ENCODE peak calls at places on chromosome 13, in eight cellular contexts. Y is fibroblast of pulmonary artery; H is WTC11; W is CD8-positive, alpha-beta memory T cell; U is LNCaP clone FGC; G is ureter; O is hippocampal formation; E is iris pigment epithelial cell. L is an unnamed sample.
A peak's percentile ranks its signal among the peaks of the same experiment; 100 is the strongest.

GRCh38 chr13:28503182-28503980 is 8.5 kb upstream of the FLT1 start:
- DNase-seq in W (no peak), G (no peak), H (no peak), E (peak; percentile 32), O (no peak), Y (no peak), U (no peak), L (no peak)

GRCh38 chr13:44141213-44141724 is 232.4 kb upstream of the SERP2 start:
- DNase-seq in E (no peak), O (no peak), H (no peak), Y (peak; percentile 22), W (no peak), G (no peak), U (no peak), L (no peak)

GRCh38 chr13:39656325-39656677 is 839 bp downstream of the COG6 start:
- DNase-seq in E (peak; percentile 30), H (no peak), Y (peak; percentile 11), G (no peak), U (no peak), O (no peak), W (no peak), L (no peak)

GRCh38 chr13:93425411-93425810 is 198.8 kb downstream of the GPC6 start:
- DNase-seq in H (no peak), U (no peak), G (no peak), O (no peak), W (no peak), Y (no peak), E (no peak), L (no peak)

GRCh38 chr13:92483894-92484293 is 742.7 kb upstream of the GPC6 start:
- DNase-seq in E (no peak), H (no peak), O (no peak), U (no peak), G (no peak), Y (no peak), W (no peak), L (no peak)

GRCh38 chr13:41954226-41954625 is 6.7 kb downstream of the VWA8 start:
- DNase-seq in Y (no peak), U (no peak), G (no peak), E (no peak), H (no peak), O (no peak), W (no peak), L (no peak)

GRCh38 chr13:37138169-37138568 is 32.7 kb upstream of the CSNK1A1L start:
- DNase-seq in H (peak; percentile 12), G (no peak), E (no peak), O (no peak), U (no peak), Y (peak; percentile 44), W (no peak), L (no peak)

GRCh38 chr13:24064258-24064860 is 96.2 kb upstream of the SPATA13 start:
- DNase-seq in Y (no peak), E (no peak), H (no peak), G (no peak), W (no peak), O (no peak), U (no peak), L (no peak)

GRCh38 chr13:110397445-110397844 is 90.4 kb downstream of the COL4A2 start:
- DNase-seq in W (no peak), G (no peak), U (no peak), H (no peak), O (peak; percentile 73), Y (peak; percentile 92), E (peak; percentile 86), L (no peak)

GRCh38 chr13:73715910-73716257 is 418.3 kb downstream of the KLF12 start:
- DNase-seq in G (no peak), E (peak; percentile 12), W (no peak), H (no peak), Y (no peak), O (no peak), U (no peak), L (no peak)

GRCh38 chr13:104006625-104007061 is 940.4 kb upstream of the SLC10A2 start:
- DNase-seq in G (no peak), O (no peak), E (peak; percentile 61), H (no peak), U (no peak), Y (peak; percentile 45), W (no peak), L (no peak)

GRCh38 chr13:36533806-36534205 is 101.5 kb downstream of the CCNA1 start:
- DNase-seq in G (no peak), Y (peak; percentile 62), O (no peak), H (no peak), W (no peak), E (no peak), U (no peak), L (no peak)

GRCh38 chr13:97125051-97125809 is 96.9 kb upstream of the MBNL2 start:
- DNase-seq in W (no peak), H (peak; percentile 15), G (no peak), E (peak; percentile 98), O (peak; percentile 31), Y (peak; percentile 70), U (no peak), L (no peak)

GRCh38 chr13:48775285-48775684 is 121.6 kb downstream of the CYSLTR2 start:
- DNase-seq in U (no peak), O (no peak), W (no peak), E (peak; percentile 53), H (no peak), G (no peak), Y (no peak), L (no peak)

GRCh38 chr13:113489549-113490495 is 689 bp downstream of the DCUN1D2 start:
- DNase-seq in G (no peak), Y (peak; percentile 54), U (no peak), H (peak; percentile 42), W (peak; percentile 16), O (no peak), E (peak; percentile 68), L (no peak)

GRCh38 chr13:79989251-79989661 is 351.7 kb downstream of the SPRY2 start:
- DNase-seq in O (no peak), H (no peak), E (no peak), W (no peak), U (no peak), Y (no peak), G (no peak), L (no peak)

GRCh38 chr13:74243637-74244526 is 109.7 kb upstream of the KLF12 start:
- DNase-seq in G (no peak), H (no peak), W (no peak), E (peak; percentile 67), Y (peak; percentile 66), U (no peak), O (no peak), L (no peak)

GRCh38 chr13:111387945-111388600 is 67.6 kb downstream of the TEX29 start:
- DNase-seq in E (no peak), H (no peak), G (peak; percentile 24), U (no peak), W (no peak), Y (no peak), O (no peak), L (no peak)

GRCh38 chr13:33186851-33187250 is 98.7 kb downstream of the STARD13 start:
- DNase-seq in Y (peak; percentile 91), H (no peak), E (peak; percentile 92), U (no peak), O (no peak), W (no peak), G (no peak), L (no peak)

GRCh38 chr13:90912247-90912646 is 435.2 kb upstream of the MIR17HG start:
- DNase-seq in Y (no peak), E (no peak), G (no peak), O (no peak), W (no peak), H (no peak), U (no peak), L (no peak)

GRCh38 chr13:44759723-44760360 is 183.7 kb upstream of the TSC22D1 start:
- DNase-seq in H (no peak), Y (peak; percentile 23), W (no peak), E (peak; percentile 67), U (peak; percentile 85), O (no peak), G (no peak), L (no peak)

GRCh38 chr13:33757713-33758112 is 60.2 kb upstream of the RFC3 start:
- DNase-seq in W (no peak), O (no peak), U (no peak), H (no peak), E (no peak), G (no peak), Y (no peak), L (no peak)

GRCh38 chr13:98797456-98797855 is 45.0 kb upstream of the SLC15A1 start:
- DNase-seq in E (no peak), H (no peak), Y (no peak), G (no peak), O (no peak), U (no peak), W (no peak), L (no peak)

GRCh38 chr13:39411501-39411900 is 191.5 kb downstream of the LHFPL6 start:
- DNase-seq in U (no peak), E (no peak), W (no peak), H (no peak), O (no peak), Y (no peak), G (no peak), L (no peak)

GRCh38 chr13:98216135-98216565 is 39.1 kb upstream of the RNF113B start:
- DNase-seq in O (no peak), G (no peak), E (peak; percentile 86), H (no peak), W (no peak), U (no peak), Y (peak; percentile 46), L (no peak)

GRCh38 chr13:72505376-72505775 is 222.1 kb downstream of the MZT1 start:
- DNase-seq in U (no peak), G (no peak), O (no peak), H (no peak), W (no peak), E (no peak), Y (no peak), L (no peak)

GRCh38 chr13:32878172-32878571 is 138.1 kb upstream of the KL start:
- DNase-seq in E (peak; percentile 51), H (no peak), G (no peak), Y (no peak), U (no peak), W (no peak), O (no peak), L (no peak)

GRCh38 chr13:46296920-46297319 is 85.2 kb downstream of the LRRC63 start:
- DNase-seq in H (no peak), O (no peak), Y (peak; percentile 94), E (peak; percentile 66), U (no peak), G (no peak), W (no peak), L (no peak)

GRCh38 chr13:48891586-48891985 is 84.1 kb upstream of the FNDC3A start:
- DNase-seq in U (no peak), Y (peak; percentile 65), H (no peak), G (no peak), W (no peak), E (peak; percentile 80), O (no peak), L (no peak)

GRCh38 chr13:41212881-41213280 is 18.5 kb upstream of the KBTBD7 start:
- DNase-seq in O (no peak), Y (no peak), W (no peak), H (no peak), G (no peak), E (no peak), U (no peak), L (no peak)

GRCh38 chr13:114078501-114079451 is 53.6 kb downstream of the RASA3 start:
- DNase-seq in G (no peak), Y (peak; percentile 76), E (peak; percentile 91), W (no peak), H (peak; percentile 7), O (no peak), U (peak; percentile 52), L (no peak)

GRCh38 chr13:99393791-99394735 is 86.9 kb upstream of the GPR183 start:
- DNase-seq in H (no peak), W (no peak), Y (no peak), U (no peak), G (no peak), O (no peak), E (no peak), L (no peak)

GRCh38 chr13:112510002-112510780 is 77.8 kb downstream of the TUBGCP3 start:
- DNase-seq in U (peak; percentile 61), Y (peak; percentile 73), H (peak; percentile 53), W (no peak), G (no peak), E (peak; percentile 76), O (peak; percentile 58), L (no peak)

GRCh38 chr13:38518328-38518727 is 168.5 kb upstream of the FREM2 start:
- DNase-seq in H (no peak), U (no peak), O (no peak), G (no peak), W (no peak), E (no peak), Y (no peak), L (no peak)